ENCODE peak calls at places on chromosomes 6 and 20, in seven cellular contexts. P is AG04449, L is Calu3, S is GM10248, U is activated B cell treated with CpG ODN at 0.5 μM for 24 hours, F is ascending aorta, K is uterus. J is an unnamed sample.

GRCh38 chr6:11172501-11173337 is 59.7 kb downstream of the NEDD9 start:
- DNase-seq in P (no peak), L (peak), S (peak), U (peak), F (no peak), K (peak), J (peak)

GRCh38 chr6:138176652-138177232 is 15.0 kb downstream of the ARFGEF3 start:
- DNase-seq in P (no peak), L (no peak), S (no peak), U (no peak), F (no peak), K (no peak), J (no peak)

GRCh38 chr20:10306440-10307358 is 88.1 kb downstream of the SNAP25 start:
- DNase-seq in P (peak), L (no peak), S (no peak), U (no peak), F (no peak), K (no peak), J (no peak)

GRCh38 chr6:157045831-157046454 is 268.8 kb downstream of the ARID1B start:
- DNase-seq in P (no peak), L (peak), S (no peak), U (no peak), F (no peak), K (no peak), J (no peak)

GRCh38 chr20:50029697-50030428 is 47.1 kb downstream of the SNAI1 start:
- DNase-seq in P (peak), L (peak), S (no peak), U (no peak), F (peak), K (peak), J (peak)

GRCh38 chr6:149895702-149896310 is 2.1 kb downstream of the RAET1E start:
- DNase-seq in P (no peak), L (peak), S (no peak), U (no peak), F (no peak), K (peak), J (no peak)

GRCh38 chr20:4805663-4806449 is 84.1 kb downstream of the PRND start:
- DNase-seq in P (no peak), L (no peak), S (no peak), U (no peak), F (no peak), K (no peak), J (no peak)

GRCh38 chr20:47198254-47198671 is 158.2 kb downstream of the ZMYND8 start:
- DNase-seq in P (no peak), L (no peak), S (peak), U (no peak), F (no peak), K (no peak), J (no peak)

GRCh38 chr6:26388441-26388840 is 5.5 kb downstream of the BTN2A2 start:
- DNase-seq in P (no peak), L (no peak), S (no peak), U (no peak), F (no peak), K (no peak), J (no peak)

GRCh38 chr6:158158123-158158522 is 9.9 kb downstream of the SERAC1 start:
- DNase-seq in P (no peak), L (no peak), S (no peak), U (no peak), F (no peak), K (no peak), J (no peak)

GRCh38 chr6:39203804-39204495 is 25.3 kb downstream of the KCNK5 start:
- DNase-seq in P (no peak), L (peak), S (no peak), U (no peak), F (no peak), K (no peak), J (no peak)

GRCh38 chr6:119350202-119351004 is 842 bp upstream of the MAN1A1 start:
- DNase-seq in P (peak), L (peak), S (peak), U (no peak), F (no peak), K (peak), J (no peak)

GRCh38 chr6:106136845-106137244 is 50.7 kb downstream of the PRDM1 start:
- DNase-seq in P (no peak), L (no peak), S (no peak), U (no peak), F (no peak), K (no peak), J (no peak)

GRCh38 chr6:53168516-53169257 is 20.0 kb upstream of the GCM1 start:
- DNase-seq in P (no peak), L (no peak), S (no peak), U (no peak), F (no peak), K (no peak), J (no peak)

GRCh38 chr6:30748301-30748769 is 4.0 kb upstream of the IER3 start:
- DNase-seq in P (no peak), L (peak), S (no peak), U (no peak), F (no peak), K (no peak), J (no peak)

GRCh38 chr6:33856655-33857054 is 52.9 kb upstream of the MLN start:
- DNase-seq in P (no peak), L (no peak), S (no peak), U (no peak), F (no peak), K (no peak), J (no peak)

GRCh38 chr6:37303891-37304503 is 46.1 kb upstream of the TMEM217 start:
- DNase-seq in P (no peak), L (peak), S (peak), U (no peak), F (no peak), K (no peak), J (no peak)

GRCh38 chr6:148548065-148548748 is 198.6 kb upstream of the UST start:
- DNase-seq in P (no peak), L (no peak), S (no peak), U (no peak), F (no peak), K (peak), J (no peak)

GRCh38 chr6:106612956-106613516 is 16.3 kb downstream of the RTN4IP1 start:
- DNase-seq in P (no peak), L (no peak), S (no peak), U (no peak), F (no peak), K (no peak), J (no peak)

GRCh38 chr6:152952045-152952444 is 30.8 kb downstream of the FBXO5 start:
- DNase-seq in P (no peak), L (no peak), S (no peak), U (no peak), F (no peak), K (no peak), J (no peak)

GRCh38 chr6:88367248-88367647 is 201.1 kb upstream of the CNR1 start:
- DNase-seq in P (no peak), L (peak), S (no peak), U (no peak), F (no peak), K (no peak), J (no peak)

GRCh38 chr6:46105568-46105967 is 24.2 kb upstream of the ENPP4 start:
- DNase-seq in P (no peak), L (no peak), S (no peak), U (no peak), F (no peak), K (no peak), J (no peak)

GRCh38 chr6:16803294-16804006 is 42.2 kb upstream of the ATXN1 start:
- DNase-seq in P (peak), L (no peak), S (no peak), U (no peak), F (no peak), K (peak), J (no peak)

GRCh38 chr6:150632785-150633465 is 33.2 kb downstream of the PLEKHG1 start:
- DNase-seq in P (no peak), L (no peak), S (peak), U (peak), F (no peak), K (no peak), J (no peak)

GRCh38 chr6:120785459-120786086 is 548.7 kb downstream of the TBC1D32 start:
- DNase-seq in P (no peak), L (no peak), S (no peak), U (no peak), F (no peak), K (no peak), J (no peak)

GRCh38 chr6:72321741-72322140 is 300.1 kb upstream of the KCNQ5 start:
- DNase-seq in P (peak), L (no peak), S (no peak), U (no peak), F (no peak), K (no peak), J (no peak)

GRCh38 chr6:127441881-127442280 is 17.3 kb downstream of the KIAA0408 start:
- DNase-seq in P (no peak), L (no peak), S (no peak), U (no peak), F (no peak), K (no peak), J (no peak)

GRCh38 chr20:57780398-57780797 is 70.6 kb upstream of the PMEPA1 start:
- DNase-seq in P (no peak), L (no peak), S (no peak), U (no peak), F (no peak), K (no peak), J (no peak)

GRCh38 chr6:107116328-107116892 is 1.1 kb upstream of the BEND3 start:
- DNase-seq in P (no peak), L (peak), S (no peak), U (peak), F (no peak), K (no peak), J (no peak)

GRCh38 chr20:63561624-63562396 is 7.9 kb downstream of the FNDC11 start:
- DNase-seq in P (no peak), L (no peak), S (no peak), U (no peak), F (no peak), K (no peak), J (no peak)

GRCh38 chr20:4267242-4267641 is 251.9 kb upstream of the RNF24 start:
- DNase-seq in P (no peak), L (no peak), S (no peak), U (no peak), F (no peak), K (no peak), J (no peak)

GRCh38 chr20:50368813-50369224 is 141.4 kb upstream of the PTPN1 start:
- DNase-seq in P (no peak), L (no peak), S (no peak), U (no peak), F (no peak), K (no peak), J (no peak)

GRCh38 chr6:130453230-130453629 is 87.4 kb downstream of the TMEM200A start:
- DNase-seq in P (no peak), L (no peak), S (no peak), U (no peak), F (no peak), K (no peak), J (no peak)

GRCh38 chr6:7323074-7323473 is 10.1 kb upstream of the SSR1 start:
- DNase-seq in P (no peak), L (no peak), S (no peak), U (no peak), F (no peak), K (no peak), J (no peak)

GRCh38 chr20:61253264-61253639 is 1.2 kb downstream of the CDH4 start:
- DNase-seq in P (no peak), L (no peak), S (no peak), U (no peak), F (no peak), K (no peak), J (no peak)

GRCh38 chr20:47768016-47768953 is 17.0 kb downstream of the SULF2 start:
- DNase-seq in P (no peak), L (peak), S (no peak), U (no peak), F (no peak), K (peak), J (no peak)

GRCh38 chr6:10956776-10957175 is 69.9 kb downstream of the SYCP2L start:
- DNase-seq in P (no peak), L (no peak), S (no peak), U (no peak), F (no peak), K (no peak), J (no peak)

GRCh38 chr6:87846446-87846845 is 144.4 kb upstream of the AKIRIN2 start:
- DNase-seq in P (no peak), L (no peak), S (no peak), U (no peak), F (no peak), K (no peak), J (no peak)

DNA sequence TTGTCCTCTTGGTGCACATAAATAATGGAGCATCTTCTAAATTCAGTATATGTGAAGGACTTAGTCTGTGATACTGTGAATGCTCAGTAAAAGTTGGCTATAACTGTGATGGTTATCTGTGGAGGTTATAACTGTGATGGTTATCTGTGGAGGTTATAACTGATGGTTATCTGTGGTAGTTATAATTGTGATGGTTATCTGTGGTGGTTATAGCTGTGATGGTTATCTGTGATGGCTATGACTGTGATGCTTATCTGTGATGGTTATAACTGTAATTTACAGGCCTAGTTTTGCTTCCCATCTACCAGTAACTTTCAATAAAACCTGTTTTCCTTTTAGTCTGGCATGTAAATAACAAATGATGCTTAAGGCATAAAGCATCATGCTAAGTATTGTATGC is 16.5 kb downstream of the PTK7 start:
- DNase-seq in P (no peak), L (no peak), S (no peak), U (no peak), F (no peak), K (no peak), J (no peak)
- TF ChIP-seq CTCF in P (no peak), L (no peak), S (no peak), U (no peak), F (no peak), K (no peak), J (no peak)

DNA sequence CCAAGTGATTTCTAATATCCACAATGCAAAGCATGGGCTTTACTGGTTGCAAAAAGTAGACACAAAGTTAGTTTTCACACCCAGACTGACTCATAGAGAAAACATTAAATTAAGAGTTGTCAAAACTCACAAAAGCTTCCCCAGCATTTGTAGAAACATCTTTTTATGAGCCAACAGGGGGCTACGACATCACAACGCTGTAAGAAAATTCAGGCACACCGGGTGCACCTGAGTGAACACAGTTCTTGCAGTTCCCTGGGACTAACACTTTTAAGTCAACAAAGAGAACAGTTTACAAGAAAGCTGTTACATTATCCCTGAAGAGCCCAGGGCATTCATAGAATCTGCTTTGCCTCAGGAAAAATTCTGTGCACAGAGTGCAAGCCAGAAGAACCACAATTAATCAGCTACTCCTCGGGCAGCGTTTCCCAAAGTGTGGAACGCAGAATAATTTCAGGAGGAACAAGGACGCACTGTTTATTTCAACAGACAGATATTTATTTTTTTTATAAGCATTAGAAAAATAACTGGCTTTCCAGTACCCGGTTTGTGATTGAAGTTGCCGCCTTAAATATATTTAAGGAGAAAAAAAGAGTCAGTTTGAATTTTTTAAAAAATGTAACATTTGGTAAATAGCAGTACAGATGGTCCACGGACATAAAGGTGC is 1.2 kb downstream of the NCOA5 start:
- DNase-seq in P (no peak), L (peak), S (no peak), U (no peak), F (no peak), K (no peak), J (no peak)
- TF ChIP-seq CTCF in P (no peak), L (no peak), S (no peak), U (no peak), F (no peak), K (no peak), J (no peak)

GRCh38 chr6:1498491-1499113 is 109.2 kb downstream of the FOXF2 start:
- DNase-seq in P (no peak), L (no peak), S (no peak), U (no peak), F (no peak), K (no peak), J (no peak)
- TF ChIP-seq CTCF in P (no peak), L (no peak), S (peak), U (no peak), F (no peak), K (no peak), J (no peak)

GRCh38 chr6:169445661-169446581 is 192.3 kb upstream of the THBS2 start:
- DNase-seq in P (no peak), L (peak), S (no peak), U (no peak), F (no peak), K (no peak), J (no peak)
- TF ChIP-seq CTCF in P (no peak), L (no peak), S (no peak), U (no peak), F (no peak), K (no peak), J (no peak)